ENCODE peak calls at places on chromosomes 11 and 22, in five cellular contexts. Y is HCT116, Z is MCF 10A, T is left ventricle myocardium inferior, N is breast epithelium. C is an unnamed sample.

GRCh38 chr11:123086315-123086714 is 24.4 kb upstream of the HSPA8 start:
- DNase-seq in Y (no peak), N (no peak), T (no peak), Z (no peak), C (no peak)

GRCh38 chr11:57276857-57277505 is 39.9 kb upstream of the APLNR start:
- DNase-seq in Z (peak; percentile 59), Y (no peak), N (no peak), T (no peak), C (no peak)

GRCh38 chr11:1882265-1883238 is 9.1 kb downstream of the PRR33 start:
- DNase-seq in N (peak; percentile 57), T (peak; percentile 88), Z (peak; percentile 79), Y (peak; percentile 43), C (peak; percentile 62)

GRCh38 chr22:46734830-46735453 is 3.1 kb downstream of the CERK start:
- DNase-seq in N (no peak), T (no peak), Z (no peak), Y (no peak), C (no peak)

GRCh38 chr11:13687271-13687670 is 18.8 kb downstream of the FAR1 start:
- DNase-seq in Y (no peak), T (no peak), N (no peak), Z (no peak), C (no peak)

GRCh38 chr11:44987506-44987905 is 36.8 kb upstream of the TP53I11 start:
- DNase-seq in Y (no peak), Z (no peak), T (no peak), N (no peak), C (no peak)

GRCh38 chr11:34266090-34266912 is 91.5 kb downstream of the ABTB2 start:
- DNase-seq in Y (no peak), Z (peak; percentile 69), T (peak; percentile 42), N (peak; percentile 52), C (no peak)

GRCh38 chr11:113345978-113346377 is 31.6 kb downstream of the TTC12 start:
- DNase-seq in N (peak; percentile 89), Y (no peak), T (no peak), Z (peak; percentile 69), C (no peak)

GRCh38 chr22:49548356-49549202 is 279.1 kb downstream of the BRD1 start:
- DNase-seq in T (no peak), Z (no peak), N (no peak), Y (no peak), C (no peak)

GRCh38 chr11:8962827-8963226 is 1.4 kb downstream of the TMEM9B start:
- DNase-seq in T (no peak), Y (no peak), N (no peak), Z (no peak), C (no peak)

GRCh38 chr11:8959546-8960166 is 4.6 kb downstream of the TMEM9B start:
- DNase-seq in N (no peak), T (no peak), Z (peak; percentile 87), Y (peak; percentile 67), C (no peak)

GRCh38 chr11:8963569-8964323 is 496 bp downstream of the TMEM9B start:
- DNase-seq in N (peak; percentile 84), Y (peak; percentile 72), Z (peak; percentile 83), T (peak; percentile 77), C (peak; percentile 36)

GRCh38 chr11:8967159-8967558 is 2.9 kb upstream of the TMEM9B start:
- DNase-seq in Z (no peak), N (no peak), Y (no peak), T (no peak), C (no peak)

DNA sequence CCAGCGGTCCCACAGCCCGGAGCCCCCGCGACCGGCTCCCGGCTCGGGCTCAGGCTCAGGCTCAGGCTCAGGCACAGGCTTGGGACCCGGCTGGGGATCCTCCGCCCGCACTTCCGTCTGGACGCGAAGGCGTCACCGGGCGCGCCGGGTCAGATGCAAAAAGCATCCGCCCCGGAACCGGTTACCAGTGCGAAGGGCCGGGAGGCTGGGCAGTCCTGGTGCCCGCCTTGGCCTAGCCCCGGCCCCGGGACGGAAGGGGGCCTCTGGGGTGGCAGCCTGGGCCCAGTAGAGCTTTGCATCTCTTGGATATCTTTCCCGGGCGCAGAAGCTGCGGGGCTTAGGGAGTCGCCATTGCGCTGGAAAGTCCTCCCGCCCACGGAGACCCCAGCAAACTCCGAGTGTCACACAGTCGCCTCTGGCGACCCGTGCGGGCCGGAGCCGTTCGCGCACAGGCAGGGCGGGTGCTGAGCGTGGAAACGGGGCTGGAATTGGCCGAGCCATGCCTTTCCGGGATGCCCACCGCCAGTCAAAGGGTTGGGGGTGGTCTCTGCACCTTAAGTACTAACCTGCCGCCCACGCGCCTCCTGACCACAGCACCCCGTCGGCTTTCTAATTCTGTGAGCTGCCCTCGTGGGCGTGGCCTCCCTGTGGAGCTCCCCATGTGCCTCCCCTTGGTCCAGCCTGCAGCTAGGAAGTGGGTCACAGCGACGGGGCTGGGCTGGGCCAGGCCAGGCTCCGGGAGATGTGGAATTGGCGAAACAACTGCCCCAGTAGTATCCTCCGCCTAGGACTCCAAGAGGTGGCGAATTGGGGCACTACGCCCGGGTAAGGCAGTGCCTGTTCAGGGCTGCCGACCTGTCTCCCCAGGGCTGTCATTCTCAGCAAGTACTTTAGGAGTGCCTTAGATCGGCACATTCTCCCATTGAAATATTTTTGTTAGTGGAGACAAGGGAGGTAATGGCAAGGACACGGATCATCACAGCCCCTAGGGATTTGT is at the start of gene TMEM9B:
- DNase-seq in Y (peak; percentile 78), N (peak; percentile 85), Z (peak; percentile 92), T (peak; percentile 90), C (peak; percentile 67)
- TF ChIP-seq CTCF in Y (no peak), N (no peak), Z (no peak), T (no peak), C (no peak)

GRCh38 chr11:10752061-10752460 is 1.0 kb downstream of the CTR9 start:
- DNase-seq in Z (peak; percentile 10), N (no peak), Y (no peak), T (no peak), C (no peak)

GRCh38 chr11:10751581-10751940 is 515 bp downstream of the CTR9 start:
- DNase-seq in T (no peak), Z (no peak), N (no peak), Y (no peak), C (no peak)

GRCh38 chr11:10752486-10752885 is 1.4 kb downstream of the CTR9 start:
- DNase-seq in T (no peak), Z (no peak), Y (no peak), N (no peak), C (no peak)

GRCh38 chr11:10749476-10749875 is 1.6 kb upstream of the CTR9 start:
- DNase-seq in Y (no peak), N (no peak), T (no peak), Z (no peak), C (no peak)

DNA sequence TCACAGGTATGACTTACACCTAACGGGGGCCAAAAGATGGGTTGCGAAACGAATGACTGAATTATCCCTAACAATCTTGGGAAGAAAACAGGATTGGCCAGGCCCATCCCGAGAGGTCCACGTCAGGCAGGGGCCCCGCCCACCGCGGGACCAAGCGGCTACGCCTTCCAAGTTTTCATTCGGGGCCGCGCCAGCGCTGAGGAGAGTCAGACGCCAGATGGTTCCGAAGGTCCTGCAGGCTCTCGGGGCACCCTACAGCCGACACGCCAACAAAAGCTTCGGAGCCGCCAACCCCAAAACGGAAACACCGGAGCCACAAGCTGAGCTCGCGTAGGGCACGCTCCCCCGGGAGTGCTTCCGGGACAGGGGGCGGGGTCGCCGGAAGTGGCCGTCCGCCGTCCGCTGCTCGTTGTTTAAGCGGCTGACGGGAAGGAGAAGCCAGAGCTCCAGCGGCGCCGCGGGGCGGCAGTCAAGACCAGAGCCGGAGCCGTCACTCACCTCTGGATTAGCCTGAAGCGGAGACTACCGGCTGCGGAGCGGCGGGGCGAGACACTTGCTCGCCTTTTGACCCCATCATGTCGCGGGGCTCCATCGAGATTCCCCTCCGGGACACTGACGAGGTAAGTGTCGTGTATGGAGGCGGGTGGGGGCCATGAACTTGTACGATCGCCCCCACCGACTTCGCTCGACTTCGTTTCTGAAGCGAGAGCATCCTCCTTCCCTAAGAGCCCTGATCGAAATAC is at the start of gene CTR9:
- DNase-seq in N (peak; percentile 86), T (peak; percentile 94), Y (peak; percentile 83), Z (peak; percentile 91), C (peak; percentile 73)
- TF ChIP-seq CTCF in N (no peak), T (peak; percentile 34), Y (no peak), Z (no peak), C (no peak)

GRCh38 chr22:38104084-38104483 is 6.4 kb downstream of the BAIAP2L2 start:
- DNase-seq in T (no peak), Y (peak; percentile 8), Z (peak; percentile 27), N (no peak), C (no peak)
- TF ChIP-seq CTCF in T (peak; percentile 44), Y (peak; percentile 64), Z (peak; percentile 16), N (no peak), C (no peak)

GRCh38 chr22:20524004-20524481 is 16.6 kb downstream of the MED15 start:
- DNase-seq in T (no peak), Z (no peak), Y (no peak), N (no peak), C (no peak)

GRCh38 chr22:20528405-20528978 is 21.1 kb downstream of the MED15 start:
- DNase-seq in N (no peak), T (no peak), Y (no peak), Z (no peak), C (no peak)

GRCh38 chr22:20526628-20527355 is 19.4 kb downstream of the MED15 start:
- DNase-seq in T (no peak), N (no peak), Y (no peak), Z (peak; percentile 46), C (no peak)

GRCh38 chr22:20525048-20525447 is 17.6 kb downstream of the MED15 start:
- DNase-seq in Y (no peak), Z (no peak), T (no peak), N (no peak), C (no peak)

DNA sequence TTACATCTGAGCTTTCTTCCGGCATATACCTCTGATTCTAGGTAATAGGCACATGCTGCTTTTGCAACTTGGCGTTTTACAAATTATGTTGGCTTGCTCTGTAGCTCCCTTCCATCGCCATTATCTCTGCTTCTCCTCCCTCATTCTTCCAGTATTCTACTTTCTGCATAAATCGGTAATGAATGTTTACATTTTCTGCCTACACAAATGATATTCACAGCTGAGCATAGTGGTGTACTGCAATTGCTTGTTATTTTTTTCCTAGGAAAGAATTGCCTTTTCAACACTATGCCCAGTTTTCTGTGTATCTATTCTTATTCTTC is 18.9 kb downstream of the MED15 start:
- DNase-seq in N (no peak), T (no peak), Z (no peak), Y (no peak), C (no peak)
- TF ChIP-seq CTCF in N (no peak), T (no peak), Z (no peak), Y (no peak), C (no peak)

DNA sequence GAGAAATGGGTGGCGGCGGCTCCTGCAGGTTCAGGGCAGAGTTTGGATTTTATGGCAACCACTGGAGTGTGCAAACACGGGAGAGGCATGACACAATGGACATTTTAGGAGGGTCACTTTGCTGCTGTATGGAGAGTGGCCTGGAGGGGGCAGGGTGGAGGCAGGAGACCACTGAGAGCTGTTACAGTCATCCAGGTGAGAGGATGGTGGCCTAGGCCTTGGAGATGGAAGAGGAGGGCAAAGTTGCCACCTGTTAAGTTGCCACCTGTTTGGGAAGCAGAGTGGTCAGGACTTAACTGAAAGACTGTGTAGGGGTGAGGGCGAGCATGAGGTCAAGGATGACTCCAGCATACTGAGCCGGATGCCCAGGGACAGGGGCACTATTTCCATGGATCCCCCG is 2.3 kb upstream of the RAD9A start:
- DNase-seq in N (no peak), T (peak; percentile 46), Y (no peak), Z (no peak), C (no peak)
- TF ChIP-seq CTCF in N (peak; percentile 38), T (peak; percentile 71), Y (peak; percentile 75), Z (peak; percentile 27), C (no peak)

DNA sequence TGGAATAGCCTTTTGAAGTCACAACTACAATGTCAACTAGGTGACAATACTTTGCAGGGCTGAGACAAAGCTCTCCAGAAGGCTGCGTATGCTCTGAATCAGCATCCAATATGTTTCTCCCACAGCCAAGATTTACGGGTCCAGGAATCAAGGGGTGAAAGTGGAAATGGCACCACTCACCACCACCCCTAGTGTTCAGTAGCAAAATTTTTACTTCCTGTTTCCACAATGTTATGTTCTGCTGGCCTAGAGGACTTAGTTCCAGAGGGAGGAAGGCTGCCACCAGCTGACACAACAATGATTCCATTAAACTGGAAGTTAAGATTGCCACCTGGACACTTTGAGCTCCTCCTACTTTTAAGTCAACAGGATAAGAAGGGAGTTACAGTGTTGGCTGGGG is 68.5 kb upstream of the MPEG1 start:
- DNase-seq in N (no peak), Y (no peak), Z (no peak), T (no peak), C (no peak)
- TF ChIP-seq CTCF in N (no peak), Y (peak; percentile 21), Z (no peak), T (no peak), C (no peak)

C was measured in omental fat pad.